ENCODE peak calls at places on chromosomes 13 and 19, in four cellular contexts. Z, Y, H and K are unnamed samples.

GRCh38 chr13:34103854-34104253 is 285.9 kb downstream of the RFC3 start:
- DNase-seq in H (no peak), Z (peak), Y (no peak), K (no peak)

GRCh38 chr19:7928741-7929701 is 3.1 kb upstream of the CTXN1 start:
- DNase-seq in Z (peak), Y (peak), H (peak), K (peak)

GRCh38 chr19:31354919-31355318 is 5.7 kb upstream of the TSHZ3 start:
- DNase-seq in Y (no peak), Z (no peak), H (no peak), K (no peak)

GRCh38 chr19:41753936-41754529 is 1.3 kb upstream of the CEACAM6 start:
- DNase-seq in H (peak), Z (peak), Y (peak), K (peak)

GRCh38 chr13:93116809-93117208 is 109.8 kb upstream of the GPC6 start:
- DNase-seq in H (no peak), Z (peak), Y (no peak), K (peak)

GRCh38 chr19:46297700-46298476 is 1.0 kb downstream of the HIF3A start:
- DNase-seq in H (no peak), Y (peak), Z (no peak), K (no peak)

GRCh38 chr13:39490136-39490535 is 112.9 kb downstream of the LHFPL6 start:
- DNase-seq in H (no peak), Z (no peak), Y (no peak), K (no peak)

GRCh38 chr19:11483176-11484111 is 2.6 kb upstream of the ELAVL3 start:
- DNase-seq in Y (no peak), Z (no peak), H (no peak), K (no peak)

GRCh38 chr13:88429862-88430261 is 758.7 kb downstream of the SLITRK5 start:
- DNase-seq in Y (no peak), Z (no peak), H (no peak), K (no peak)

GRCh38 chr19:4115050-4115817 is 8.7 kb downstream of the MAP2K2 start:
- DNase-seq in Z (no peak), Y (no peak), H (no peak), K (peak)
- TF ChIP-seq MYC in Z (no peak), Y (no peak), H (no peak), K (no peak)

DNA sequence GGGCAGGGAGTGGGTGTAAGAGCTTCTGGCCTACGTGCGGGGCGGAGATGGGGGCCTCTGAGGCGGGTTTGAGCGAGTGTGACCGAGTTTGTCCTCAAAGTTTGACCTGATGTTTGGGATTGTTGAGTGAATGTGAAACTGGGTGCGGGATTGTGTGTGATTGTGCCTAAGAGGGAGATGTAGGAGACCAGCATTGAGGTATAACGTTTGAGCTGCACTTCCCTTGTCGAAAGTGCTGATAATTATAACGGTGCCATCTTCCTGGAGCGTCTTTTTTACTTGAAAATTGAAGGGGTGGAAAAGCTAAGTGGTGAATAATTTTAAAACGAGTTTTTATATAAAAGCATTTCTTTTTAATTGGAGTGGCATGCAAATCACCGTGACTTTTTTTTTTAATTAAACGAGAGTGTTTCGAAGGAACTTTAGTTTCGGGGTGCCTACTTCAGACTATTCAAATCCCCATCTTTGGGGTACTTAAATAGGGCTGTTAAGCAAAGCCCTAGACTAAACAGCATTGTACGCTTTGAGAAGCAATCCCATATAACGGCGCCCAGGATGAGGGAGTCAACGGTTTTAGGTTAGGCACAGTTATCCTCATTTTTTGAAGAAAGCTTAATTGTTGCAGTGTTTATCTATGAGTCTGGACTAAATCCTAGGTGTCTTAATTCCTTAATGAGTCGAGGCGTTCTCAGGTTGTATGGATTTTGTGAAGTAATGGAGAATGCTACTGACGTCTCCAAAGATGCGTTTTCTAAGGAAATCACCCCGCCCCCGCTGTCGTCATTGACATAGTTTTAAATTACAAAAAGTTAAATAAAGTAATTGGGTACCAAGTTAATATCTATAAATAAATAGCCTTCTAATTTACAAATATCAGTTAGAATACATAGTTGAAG is 618 bp downstream of the ZNF146 start:
- DNase-seq in Y (peak), H (peak), Z (no peak), K (peak)
- TF ChIP-seq POLR2A in Y (no peak), H (no peak), Z (peak), K (no peak)

DNA sequence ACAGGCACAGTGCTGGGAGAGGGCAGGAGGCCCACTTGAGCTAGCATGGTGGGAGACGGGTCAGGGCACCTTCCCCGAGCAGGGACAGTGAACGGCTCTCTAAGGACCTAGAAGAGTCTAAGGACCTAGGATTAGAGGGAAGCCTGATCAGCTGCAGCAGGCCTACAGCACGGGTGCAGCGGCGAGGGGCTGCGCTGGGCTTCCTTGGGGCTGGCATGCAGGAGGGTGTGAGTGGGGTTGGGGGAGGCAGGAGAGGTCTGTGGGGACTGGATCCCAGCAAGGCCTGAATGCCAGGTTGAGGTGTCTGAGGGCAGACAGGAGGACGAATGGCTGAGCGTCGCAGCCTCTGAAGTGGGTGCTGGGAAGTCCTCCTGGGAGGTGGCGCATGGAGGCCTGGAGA is 3.6 kb downstream of the SCAF1 start:
- DNase-seq in H (no peak), Y (no peak), Z (no peak), K (no peak)
- TF ChIP-seq MYC in H (no peak), Y (no peak), Z (no peak), K (no peak)

DNA sequence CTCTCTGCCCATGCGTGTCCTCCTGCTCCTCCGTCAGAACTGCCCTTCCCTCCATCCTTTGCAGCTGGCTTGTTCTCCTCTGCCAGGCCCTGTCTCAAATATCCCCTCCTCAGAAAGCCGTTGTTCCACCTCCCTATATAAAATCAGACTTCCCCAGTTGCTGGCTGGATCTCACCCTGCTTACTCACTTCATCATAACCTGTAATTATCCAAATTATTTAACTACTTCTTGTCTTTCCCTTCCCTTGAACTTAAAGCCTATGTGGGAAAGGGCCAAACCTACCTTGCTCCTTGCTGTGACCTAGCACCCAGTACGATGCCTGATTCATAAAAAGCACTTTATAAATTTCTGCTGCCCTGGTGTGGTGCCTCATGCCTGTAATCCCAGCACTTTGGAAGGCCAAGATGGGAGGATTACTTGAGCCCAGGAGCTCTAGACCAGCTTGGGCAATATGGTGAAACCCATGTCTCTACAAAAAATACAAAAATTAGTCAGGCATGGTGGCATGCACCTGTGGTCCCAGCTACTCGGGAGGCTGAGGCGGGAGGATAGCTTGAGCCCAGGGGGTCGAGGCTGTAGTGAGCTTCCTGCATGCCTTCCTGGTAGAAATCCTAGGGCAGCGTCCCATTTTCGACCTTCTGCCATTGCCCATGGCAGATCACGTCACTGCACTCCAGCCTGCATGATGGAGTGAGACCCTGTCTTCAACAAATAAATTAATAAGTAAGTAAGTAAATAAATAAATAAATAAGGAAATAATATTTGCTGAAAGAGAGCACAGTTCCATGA is 39.5 kb upstream of the ZNF536 start:
- DNase-seq in H (no peak), Y (no peak), Z (no peak), K (no peak)
- TF ChIP-seq POLR2A in H (no peak), Y (no peak), Z (no peak), K (no peak)

DNA sequence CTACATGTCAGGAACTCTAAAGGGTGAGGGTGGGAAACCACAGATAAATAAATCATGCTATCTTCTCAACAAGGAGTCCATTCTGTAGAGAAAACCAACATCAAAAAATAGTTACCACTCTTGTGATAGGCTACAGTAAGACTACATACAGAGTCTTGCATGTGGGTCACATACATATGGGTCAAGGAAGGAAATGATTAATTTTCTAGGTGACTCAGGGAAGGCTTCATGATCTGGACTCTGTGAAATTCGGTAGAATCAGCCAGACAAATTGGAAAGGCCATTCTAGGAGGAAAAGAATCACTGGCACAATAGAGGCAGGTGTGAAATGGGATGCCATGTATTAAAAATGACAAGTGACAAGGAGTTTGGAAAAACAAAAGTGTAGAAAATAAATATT is 638.9 kb downstream of the LIG4 start:
- DNase-seq in H (no peak), Z (no peak), Y (peak), K (no peak)
- TF ChIP-seq MYC in H (no peak), Z (no peak), Y (no peak), K (no peak)